ENCODE peak calls at places on chromosomes 11 and 22, in four cellular contexts. G is OCI-LY7, R is ACHN, K is Caki2. X is an unnamed sample.
A peak's percentile ranks its signal among the peaks of the same experiment; 100 is the strongest.

GRCh38 chr11:104891135-104891534 is 7.1 kb downstream of the CASP12 start:
- DNase-seq in G (no peak), K (no peak), R (no peak), X (no peak)

GRCh38 chr22:46545041-46545796 is 7.8 kb upstream of the CELSR1 start:
- DNase-seq in G (no peak), R (no peak), K (peak; percentile 69), X (no peak)

GRCh38 chr11:127202105-127202504 is 201.5 kb upstream of the KIRREL3 start:
- DNase-seq in G (no peak), K (no peak), R (no peak), X (no peak)

GRCh38 chr22:41555325-41555724 is 5.5 kb upstream of the CSDC2 start:
- DNase-seq in K (no peak), R (no peak), G (no peak), X (no peak)

GRCh38 chr22:36056980-36057379 is 28.4 kb upstream of the RBFOX2 start:
- DNase-seq in G (no peak), K (no peak), R (no peak), X (no peak)

GRCh38 chr22:23281406-23282088 is 101.2 kb downstream of the BCR start:
- DNase-seq in G (peak; percentile 89), R (peak; percentile 77), K (no peak), X (peak; percentile 79)

GRCh38 chr11:45025716-45026492 is 75.2 kb upstream of the TP53I11 start:
- DNase-seq in R (no peak), K (no peak), G (peak; percentile 83), X (no peak)

GRCh38 chr22:26757496-26757895 is 100.1 kb downstream of the MIAT start:
- DNase-seq in G (no peak), K (no peak), R (no peak), X (no peak)

GRCh38 chr11:102458531-102458930 is 6.0 kb upstream of the TMEM123 start:
- DNase-seq in G (no peak), R (no peak), K (no peak), X (peak; percentile 56)

GRCh38 chr11:87421422-87421821 is 383.7 kb downstream of the TMEM135 start:
- DNase-seq in R (peak; percentile 67), G (peak; percentile 82), K (peak; percentile 34), X (no peak)

X was measured in PC-9.